ENCODE peak calls at places on chromosomes 16 and 17, in seven cellular contexts. B is HT1080; V is hippocampal formation; E is AG10803; S is stimulated activated CD4-positive, alpha-beta T cell treated with anti-CD3 and anti-CD28 coated beads, TNF-alpha, amount 100 ng/mL, for 24 hours; Z is GM12864; G is GM04504. Y is an unnamed sample.

GRCh38 chr17:73722163-73722562 is 77.9 kb upstream of the SDK2 start:
- DNase-seq in Z (no peak), G (no peak), S (no peak), V (no peak), B (no peak), E (no peak), Y (no peak)

GRCh38 chr17:31197991-31198390 is 99.0 kb downstream of the OMG start:
- DNase-seq in V (no peak), G (no peak), E (peak; percentile 28), Z (no peak), B (peak; percentile 37), S (no peak), Y (no peak)

GRCh38 chr17:58382108-58382884 is 30.3 kb upstream of the SUPT4H1 start:
- DNase-seq in G (no peak), E (no peak), B (no peak), Z (peak; percentile 24), S (no peak), V (no peak), Y (no peak)

GRCh38 chr16:49586466-49586865 is 212.9 kb downstream of the C16orf78 start:
- DNase-seq in G (no peak), V (no peak), E (no peak), B (no peak), Z (no peak), S (no peak), Y (no peak)

GRCh38 chr17:44007346-44008204 is 3.2 kb downstream of the NAGS start:
- DNase-seq in B (peak; percentile 48), S (no peak), G (no peak), V (no peak), Z (no peak), E (no peak), Y (no peak)

GRCh38 chr16:58652741-58653140 is 23.1 kb upstream of the CNOT1 start:
- DNase-seq in E (no peak), B (no peak), S (no peak), Z (no peak), G (no peak), V (no peak), Y (peak; percentile 51)

GRCh38 chr16:29992371-29992967 is 2.9 kb downstream of the HIRIP3 start:
- DNase-seq in V (no peak), B (no peak), G (no peak), S (no peak), E (no peak), Z (no peak), Y (peak; percentile 48)

GRCh38 chr17:66492500-66493123 is 190.2 kb downstream of the PRKCA start:
- DNase-seq in E (no peak), Z (no peak), G (no peak), V (no peak), B (no peak), S (no peak), Y (peak; percentile 69)

GRCh38 chr16:84356591-84357116 is 11.7 kb upstream of the ATP2C2 start:
- DNase-seq in G (no peak), B (no peak), Z (no peak), E (no peak), V (peak; percentile 93), S (no peak), Y (no peak)

GRCh38 chr16:30551781-30552180 is 6.4 kb downstream of the ZNF764 start:
- DNase-seq in Z (no peak), B (no peak), E (no peak), V (no peak), G (no peak), S (no peak), Y (no peak)

GRCh38 chr16:59865071-59865671 is 1131.1 kb upstream of the GOT2 start:
- DNase-seq in S (no peak), G (no peak), Z (no peak), V (no peak), E (peak; percentile 16), B (no peak), Y (no peak)

GRCh38 chr16:67528222-67528869 is at the start of gene RIPOR1:
- DNase-seq in G (no peak), V (peak; percentile 54), S (no peak), B (no peak), E (peak; percentile 28), Z (no peak), Y (no peak)

GRCh38 chr17:28710948-28711722 is 553 bp downstream of the PROCA1 start:
- DNase-seq in G (peak; percentile 68), B (peak; percentile 88), V (peak; percentile 82), Z (no peak), E (peak; percentile 80), S (peak; percentile 89), Y (peak; percentile 90)

GRCh38 chr17:19538095-19539039 is 4.7 kb downstream of the SLC47A1 start:
- DNase-seq in Z (no peak), V (peak; percentile 30), B (no peak), E (no peak), G (no peak), S (no peak), Y (peak; percentile 26)

GRCh38 chr16:12271006-12271405 is 294.5 kb downstream of the SNX29 start:
- DNase-seq in V (peak; percentile 32), E (peak; percentile 23), Z (no peak), S (no peak), G (no peak), B (peak; percentile 27), Y (peak; percentile 14)

GRCh38 chr16:19153876-19154275 is 14.2 kb upstream of the SYT17 start:
- DNase-seq in G (no peak), S (no peak), Z (no peak), E (no peak), V (no peak), B (peak; percentile 44), Y (no peak)

GRCh38 chr17:55622547-55622946 is 100.1 kb downstream of the TMEM100 start:
- DNase-seq in S (no peak), V (no peak), E (no peak), Z (no peak), G (no peak), B (no peak), Y (no peak)

GRCh38 chr16:9007177-9007794 is 43.6 kb upstream of the USP7 start:
- DNase-seq in Z (no peak), S (no peak), G (no peak), V (no peak), E (peak; percentile 8), B (peak; percentile 28), Y (peak; percentile 16)

GRCh38 chr17:8393470-8394231 is 4.0 kb downstream of the RNF222 start:
- DNase-seq in G (no peak), E (no peak), B (peak; percentile 27), S (no peak), Z (no peak), V (no peak), Y (no peak)

GRCh38 chr17:1759529-1759928 is 2.3 kb upstream of the SERPINF1 start:
- DNase-seq in E (no peak), V (no peak), S (no peak), B (no peak), Z (no peak), G (no peak), Y (no peak)

GRCh38 chr16:81601008-81601428 is 156.4 kb downstream of the CMIP start:
- DNase-seq in Z (no peak), E (peak; percentile 54), S (no peak), G (no peak), V (no peak), B (peak; percentile 54), Y (peak; percentile 33)

GRCh38 chr16:20740901-20741491 is 622 bp downstream of the THUMPD1 start:
- DNase-seq in V (peak; percentile 72), G (peak; percentile 50), B (peak; percentile 75), S (peak; percentile 87), E (peak; percentile 68), Z (peak; percentile 60), Y (peak; percentile 79)

GRCh38 chr16:75770051-75770450 is 43.8 kb upstream of the CPHXL start:
- DNase-seq in B (no peak), S (no peak), V (no peak), E (no peak), Z (no peak), G (no peak), Y (no peak)

GRCh38 chr16:733382-734207 is 6.7 kb downstream of the HAGHL start:
- DNase-seq in Z (no peak), B (no peak), E (no peak), S (no peak), V (no peak), G (no peak), Y (no peak)

GRCh38 chr17:50350733-50351132 is 4.8 kb downstream of the XYLT2 start:
- DNase-seq in E (no peak), G (no peak), B (no peak), Z (no peak), V (no peak), S (no peak), Y (no peak)

GRCh38 chr17:60712675-60713074 is 35.0 kb downstream of the BCAS3 start:
- DNase-seq in V (no peak), B (peak; percentile 1), G (no peak), E (no peak), S (no peak), Z (no peak), Y (no peak)

GRCh38 chr16:85607331-85607765 is 5.8 kb upstream of the GSE1 start:
- DNase-seq in G (no peak), E (no peak), V (no peak), B (no peak), Z (no peak), S (no peak), Y (peak; percentile 58)

GRCh38 chr16:49700928-49701685 is 154.8 kb downstream of the ZNF423 start:
- DNase-seq in G (no peak), E (no peak), S (no peak), V (no peak), Z (no peak), B (no peak), Y (no peak)

GRCh38 chr17:58764373-58764772 is 8.7 kb downstream of the PPM1E start:
- DNase-seq in Z (no peak), E (no peak), S (no peak), V (no peak), B (no peak), G (no peak), Y (no peak)

GRCh38 chr16:2897110-2897509 is 14.1 kb downstream of the FLYWCH2 start:
- DNase-seq in V (no peak), S (no peak), E (no peak), G (no peak), Z (no peak), B (no peak), Y (no peak)

GRCh38 chr17:74798239-74798707 is 22.1 kb upstream of the NAT9 start:
- DNase-seq in S (no peak), G (peak; percentile 37), B (peak; percentile 72), Z (no peak), V (no peak), E (peak; percentile 78), Y (peak; percentile 53)

GRCh38 chr17:4035081-4035680 is 70.9 kb upstream of the ATP2A3 start:
- DNase-seq in Z (no peak), V (no peak), B (no peak), E (no peak), S (no peak), G (no peak), Y (no peak)

GRCh38 chr16:84288902-84289301 is 5.8 kb upstream of the WFDC1 start:
- DNase-seq in B (no peak), Z (no peak), S (no peak), G (no peak), V (no peak), E (no peak), Y (no peak)

GRCh38 chr17:41452276-41452675 is 11.5 kb upstream of the KRT38 start:
- DNase-seq in E (no peak), Z (no peak), B (no peak), V (no peak), G (no peak), S (no peak), Y (no peak)

GRCh38 chr16:51544850-51545467 is 393.9 kb upstream of the SALL1 start:
- DNase-seq in Z (no peak), G (no peak), E (no peak), B (no peak), S (no peak), V (no peak), Y (peak; percentile 30)

GRCh38 chr17:953767-954166 is 25.8 kb downstream of the NXN start:
- DNase-seq in G (no peak), S (no peak), V (no peak), E (no peak), Z (no peak), B (no peak), Y (no peak)

GRCh38 chr17:56009795-56010715 is 143.2 kb upstream of the ANKFN1 start:
- DNase-seq in Z (no peak), S (no peak), B (peak; percentile 1), E (no peak), V (no peak), G (no peak), Y (no peak)

GRCh38 chr16:30533748-30534367 is 800 bp downstream of the ZNF747 start:
- DNase-seq in Z (no peak), V (no peak), E (peak; percentile 12), G (no peak), S (no peak), B (peak; percentile 11), Y (no peak)